ENCODE peak calls at places on chromosomes 7 and 10, in eight cellular contexts. D is fibroblast of lung, M is mesenchymal stem cell, H is tibial artery, U is aorta, E is body of pancreas, Q is IMR-90, P is AG04450. C is an unnamed sample. For H3K9me3, the result is how much of the 10 kb centered on the place peaks cover.

GRCh38 chr7:129845972-129846327 is 106.8 kb downstream of the UBE2H start:
- DNase-seq in D (peak), M (peak), H (no peak), U (no peak), E (no peak), Q (peak), P (peak), C (no peak)

GRCh38 chr10:76324283-76324682 is 892.9 kb downstream of the LRMDA start:
- DNase-seq in D (no peak), M (no peak), H (peak), U (peak), E (peak), Q (no peak), P (no peak), C (peak)

GRCh38 chr7:139022286-139022685 is 13.6 kb downstream of the ZC3HAV1L start:
- DNase-seq in D (no peak), M (no peak), H (no peak), U (no peak), E (no peak), Q (no peak), P (no peak), C (no peak)

GRCh38 chr7:44220046-44220720 is 19.4 kb downstream of the YKT6 start:
- DNase-seq in D (no peak), M (no peak), H (no peak), U (peak), E (no peak), Q (no peak), P (no peak), C (peak)

GRCh38 chr7:64636386-64636785 is 29.5 kb upstream of the ZNF107 start:
- DNase-seq in D (no peak), M (no peak), H (no peak), U (no peak), E (no peak), Q (no peak), P (no peak), C (no peak)

GRCh38 chr10:122648599-122649428 is 50.8 kb downstream of the C10orf120 start:
- DNase-seq in D (peak), M (no peak), H (no peak), U (no peak), E (peak), Q (peak), P (peak), C (peak)

GRCh38 chr10:112631501-112632410 is 184.7 kb downstream of the VTI1A start:
- DNase-seq in D (no peak), M (peak), H (no peak), U (no peak), E (no peak), Q (no peak), P (no peak), C (no peak)

GRCh38 chr7:50656141-50656895 is 91.1 kb upstream of the DDC start:
- DNase-seq in D (no peak), M (peak), H (no peak), U (no peak), E (no peak), Q (no peak), P (no peak), C (no peak)

GRCh38 chr7:116399808-116400207 is 99.7 kb upstream of the CAV2 start:
- DNase-seq in D (peak), M (peak), H (no peak), U (no peak), E (no peak), Q (peak), P (no peak), C (no peak)

GRCh38 chr10:24209946-24210491 is 1.1 kb downstream of the KIAA1217 start:
- DNase-seq in D (peak), M (peak), H (no peak), U (no peak), E (peak), Q (peak), P (no peak), C (no peak)

GRCh38 chr10:24485299-24485698 is 238.4 kb downstream of the ARHGAP21 start:
- DNase-seq in D (no peak), M (no peak), H (no peak), U (no peak), E (peak), Q (no peak), P (no peak), C (no peak)

GRCh38 chr10:38174341-38174740 is 80.2 kb downstream of the ZNF37A start:
- DNase-seq in D (no peak), M (no peak), H (no peak), U (no peak), E (no peak), Q (no peak), P (no peak), C (no peak)

GRCh38 chr10:80924063-80924952 is 386.6 kb downstream of the SH2D4B start:
- DNase-seq in D (peak), M (peak), H (peak), U (no peak), E (peak), Q (peak), P (no peak), C (peak)

DNA sequence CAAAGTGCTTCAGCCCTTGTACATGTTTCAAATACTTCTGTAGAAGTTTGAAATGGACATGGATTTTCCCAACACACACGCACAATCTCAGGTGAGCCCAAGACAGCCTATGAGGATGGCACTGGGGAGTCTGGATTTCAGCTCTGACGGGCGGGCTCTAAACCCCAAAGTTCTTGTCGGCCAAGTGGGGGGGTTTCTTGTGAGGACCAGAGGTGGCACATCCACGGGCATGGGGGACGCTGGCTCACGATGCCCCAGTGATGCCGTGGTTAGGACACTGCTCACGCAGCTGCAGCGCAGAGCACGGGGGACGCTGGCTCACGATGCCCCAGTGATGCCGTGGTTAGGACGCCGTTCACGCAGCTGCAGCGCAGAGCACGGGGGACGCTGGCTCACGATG is 280.1 kb downstream of the DNAJB6 start:
- DNase-seq in D (no peak), M (no peak), H (no peak), U (no peak), E (no peak), Q (no peak), P (no peak), C (no peak)
- H3K9me3 ChIP-seq in D (under half), M (under half), H (under half), U (under half), E (under half), Q (half or more), P (half or more), C (under half)

GRCh38 chr10:132554053-132554990 is 16.7 kb downstream of the INPP5A start:
- DNase-seq in D (no peak), M (no peak), H (no peak), U (no peak), E (no peak), Q (no peak), P (no peak), C (no peak)

GRCh38 chr10:132550366-132551092 is 12.9 kb downstream of the INPP5A start:
- DNase-seq in D (no peak), M (no peak), H (no peak), U (no peak), E (no peak), Q (no peak), P (no peak), C (peak)

GRCh38 chr10:132551093-132551807 is 13.7 kb downstream of the INPP5A start:
- DNase-seq in D (no peak), M (no peak), H (no peak), U (no peak), E (no peak), Q (no peak), P (no peak), C (no peak)

GRCh38 chr10:132549416-132549815 is 11.8 kb downstream of the INPP5A start:
- DNase-seq in D (no peak), M (no peak), H (no peak), U (no peak), E (no peak), Q (no peak), P (no peak), C (no peak)

GRCh38 chr10:132551808-132552130 is 14.2 kb downstream of the INPP5A start:
- DNase-seq in D (no peak), M (no peak), H (no peak), U (no peak), E (no peak), Q (no peak), P (no peak), C (peak)
- H3K27ac ChIP-seq in D (no peak), M (no peak), H (no peak), U (no peak), E (no peak), Q (no peak), P (no peak), C (no peak)

GRCh38 chr10:33337335-33337854 is 2.9 kb upstream of the NRP1 start:
- DNase-seq in D (peak), M (peak), H (peak), U (no peak), E (peak), Q (peak), P (no peak), C (peak)

GRCh38 chr10:33335550-33335799 is 1.0 kb upstream of the NRP1 start:
- DNase-seq in D (no peak), M (no peak), H (no peak), U (no peak), E (no peak), Q (no peak), P (no peak), C (no peak)

GRCh38 chr10:33335800-33336605 is 1.5 kb upstream of the NRP1 start:
- DNase-seq in D (peak), M (peak), H (peak), U (peak), E (peak), Q (peak), P (no peak), C (peak)

GRCh38 chr10:33334839-33335549 is 527 bp upstream of the NRP1 start:
- DNase-seq in D (peak), M (peak), H (peak), U (peak), E (peak), Q (peak), P (peak), C (peak)

GRCh38 chr10:33336606-33337334 is 2.3 kb upstream of the NRP1 start:
- DNase-seq in D (no peak), M (no peak), H (peak), U (peak), E (peak), Q (no peak), P (no peak), C (peak)
- H3K4me3 ChIP-seq in D (peak), M (peak), H (peak), U (peak), E (no peak), Q (peak), P (peak), C (peak)

GRCh38 chr10:18571076-18571475 is 80.3 kb downstream of the NSUN6 start:
- DNase-seq in D (no peak), M (no peak), H (no peak), U (no peak), E (no peak), Q (no peak), P (no peak), C (no peak)
- H3K9me3 ChIP-seq in D (under half), M (under half), H (under half), U (under half), E (under half), Q (under half), P (under half), C (under half)